ENCODE peak calls at places on chromosomes 1 and 21, in ten cellular contexts. S is ELR; N is GM04504; G is NCI-H345; D is hippocampal formation; T is NCI-H1436; R is stimulated activated CD8-positive, alpha-beta memory T cell treated with anti-CD3 and anti-CD28 coated beads, Interleukin-7, amount 100 ng/mL, for 1 hour; C is glutamatergic neuron; V is activated T-cell treated with anti-CD3 and anti-CD28 coated beads for 48 hours; A is lung. E is an unnamed sample.

GRCh38 chr1:91226741-91227140 is 177.9 kb downstream of the HFM1 start:
- DNase-seq in D (no peak), S (no peak), V (no peak), G (no peak), T (no peak), C (no peak), A (no peak), R (no peak), N (no peak), E (no peak)

GRCh38 chr1:87956072-87956471 is 627.4 kb downstream of the LMO4 start:
- DNase-seq in V (no peak), R (no peak), G (no peak), C (no peak), D (no peak), A (no peak), N (peak), T (no peak), S (peak), E (no peak)

GRCh38 chr21:16587141-16587570 is 857.4 kb downstream of the USP25 start:
- DNase-seq in N (no peak), S (peak), D (peak), G (peak), R (no peak), C (no peak), V (no peak), T (peak), A (no peak), E (no peak)

GRCh38 chr1:180278791-180279432 is 48.8 kb downstream of the LHX4 start:
- DNase-seq in N (no peak), G (no peak), D (no peak), V (no peak), S (no peak), R (no peak), A (peak), C (no peak), T (no peak), E (peak)

GRCh38 chr1:117967472-117967871 is 37.9 kb downstream of the WDR3 start:
- DNase-seq in A (no peak), G (no peak), R (no peak), D (no peak), V (no peak), S (peak), T (no peak), N (peak), C (no peak), E (no peak)

GRCh38 chr1:26701266-26701994 is 5.6 kb downstream of the ARID1A start:
- DNase-seq in D (no peak), R (no peak), A (no peak), T (no peak), C (no peak), G (no peak), V (no peak), N (no peak), S (peak), E (no peak)

GRCh38 chr1:67801903-67802302 is 31.4 kb downstream of the GNG12 start:
- DNase-seq in V (no peak), S (peak), C (no peak), A (no peak), G (no peak), N (no peak), R (no peak), D (no peak), T (no peak), E (no peak)

GRCh38 chr1:85343612-85344255 is 67.3 kb upstream of the BCL10 start:
- DNase-seq in R (no peak), C (no peak), A (no peak), D (no peak), S (peak), G (no peak), N (no peak), V (no peak), T (no peak), E (no peak)

GRCh38 chr1:113946668-113947387 is 17.7 kb downstream of the HIPK1 start:
- DNase-seq in T (no peak), C (no peak), G (no peak), N (no peak), R (no peak), V (no peak), D (no peak), A (no peak), S (peak), E (no peak)

GRCh38 chr1:97119260-97119659 is 397.7 kb downstream of the PTBP2 start:
- DNase-seq in N (no peak), C (no peak), T (no peak), R (no peak), V (no peak), S (no peak), D (no peak), G (no peak), A (no peak), E (no peak)

GRCh38 chr1:97925161-97925560 is 4.3 kb upstream of the DPYD start:
- DNase-seq in D (no peak), V (no peak), N (no peak), C (peak), T (no peak), S (peak), G (no peak), A (no peak), R (no peak), E (no peak)

GRCh38 chr1:156492591-156493080 is 7.9 kb downstream of the MEF2D start:
- DNase-seq in V (no peak), D (peak), G (no peak), S (no peak), C (no peak), R (no peak), N (no peak), T (no peak), A (no peak), E (peak)

GRCh38 chr1:152884966-152885624 is 7.0 kb downstream of the SMCP start:
- DNase-seq in A (no peak), D (no peak), V (no peak), S (peak), C (no peak), T (no peak), R (no peak), N (no peak), G (no peak), E (no peak)

GRCh38 chr1:16152521-16153087 is 3.3 kb downstream of the EPHA2 start:
- DNase-seq in D (no peak), A (no peak), N (no peak), G (no peak), C (no peak), T (no peak), R (no peak), V (no peak), S (no peak), E (no peak)

GRCh38 chr1:181089777-181090505 is 1.4 kb downstream of the IER5 start:
- DNase-seq in V (peak), T (no peak), N (no peak), C (peak), G (peak), S (peak), R (peak), D (peak), A (peak), E (peak)

E was measured in HL-60.